ENCODE peak calls at places on chromosomes 16 and 17, in six cellular contexts. G is IMR-90, W is H9, J is PC-9, M is fibroblast of lung, H is PC-3. U is an unnamed sample.

GRCh38 chr17:36085710-36086268 is 4.2 kb downstream of the CCL3 start:
- DNase-seq in G (no peak), W (no peak), J (no peak), M (no peak), H (no peak), U (no peak)

GRCh38 chr16:87463722-87464690 is 28.8 kb downstream of the ZCCHC14 start:
- DNase-seq in G (peak), W (no peak), J (no peak), M (peak), H (peak), U (peak)

GRCh38 chr16:66548068-66548467 is 1.9 kb downstream of the TK2 start:
- DNase-seq in G (no peak), W (no peak), J (no peak), M (no peak), H (no peak), U (no peak)

GRCh38 chr16:58417035-58417434 is 24.8 kb downstream of the GINS3 start:
- DNase-seq in G (no peak), W (no peak), J (no peak), M (no peak), H (no peak), U (no peak)

GRCh38 chr17:77371888-77372443 is 231.2 kb downstream of the SEC14L1 start:
- DNase-seq in G (no peak), W (no peak), J (no peak), M (no peak), H (no peak), U (no peak)

GRCh38 chr17:73639322-73639721 is 4.9 kb downstream of the SDK2 start:
- DNase-seq in G (no peak), W (peak), J (no peak), M (peak), H (no peak), U (no peak)

GRCh38 chr17:81635973-81636504 is 873 bp downstream of the NPLOC4 start:
- DNase-seq in G (peak), W (no peak), J (peak), M (peak), H (peak), U (peak)

GRCh38 chr17:76996741-76997694 is 128.8 kb downstream of the MGAT5B start:
- DNase-seq in G (no peak), W (no peak), J (no peak), M (no peak), H (no peak), U (no peak)

GRCh38 chr17:7897773-7898172 is 9.2 kb downstream of the CHD3 start:
- DNase-seq in G (peak), W (peak), J (no peak), M (peak), H (peak), U (no peak)

GRCh38 chr17:32558997-32559650 is 72.3 kb downstream of the CDK5R1 start:
- DNase-seq in G (no peak), W (no peak), J (no peak), M (no peak), H (no peak), U (no peak)

DNA sequence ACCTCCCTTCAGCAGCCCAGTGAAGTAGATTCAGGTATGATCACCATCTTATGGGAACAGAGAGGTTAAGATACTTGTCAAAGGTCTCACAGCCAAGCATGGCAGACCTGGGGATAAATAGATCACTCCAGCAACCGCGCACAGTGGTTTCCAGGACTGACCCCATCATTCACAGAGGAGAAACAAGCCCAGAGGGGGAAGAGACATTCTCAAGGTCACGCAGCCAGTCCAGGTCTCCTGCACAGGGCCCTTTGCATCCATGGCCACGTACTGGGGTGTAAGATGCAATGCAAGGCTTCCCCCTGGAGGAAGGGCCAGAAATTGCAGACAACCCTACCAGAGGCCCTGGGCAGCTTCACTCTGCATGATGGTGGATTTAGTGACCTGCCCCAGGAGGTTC is 19.9 kb downstream of the TLE7 start:
- DNase-seq in G (no peak), W (peak), J (no peak), M (no peak), H (peak), U (no peak)
- H3K27ac ChIP-seq in G (no peak), W (no peak), J (no peak), M (no peak), H (no peak), U (no peak)

GRCh38 chr17:31497431-31497830 is 106.0 kb downstream of the RAB11FIP4 start:
- DNase-seq in G (no peak), W (no peak), J (no peak), M (no peak), H (no peak), U (no peak)
- H2AFZ ChIP-seq in G (no peak), W (no peak), J (no peak), M (no peak), H (no peak), U (no peak)

GRCh38 chr17:75640556-75641119 is 7.4 kb downstream of the SMIM5 start:
- DNase-seq in G (no peak), W (no peak), J (no peak), M (no peak), H (no peak), U (no peak)
- H3K27ac ChIP-seq in G (no peak), W (no peak), J (no peak), M (no peak), H (no peak), U (no peak)

GRCh38 chr17:38557395-38557794 is 48.4 kb downstream of the SRCIN1 start:
- DNase-seq in G (no peak), W (no peak), J (no peak), M (no peak), H (no peak), U (no peak)
- H2AFZ ChIP-seq in G (peak), W (no peak), J (no peak), M (no peak), H (peak), U (no peak)

GRCh38 chr16:69410285-69410990 is 14.0 kb upstream of the CYB5B start:
- DNase-seq in G (peak), W (no peak), J (peak), M (peak), H (peak), U (peak)
- H3K27ac ChIP-seq in G (peak), W (no peak), J (peak), M (peak), H (peak), U (peak)

GRCh38 chr17:64275016-64275415 is 12.0 kb upstream of the TEX2 start:
- DNase-seq in G (no peak), W (no peak), J (no peak), M (no peak), H (no peak), U (no peak)

GRCh38 chr17:64276961-64277505 is 14.0 kb upstream of the TEX2 start:
- DNase-seq in G (no peak), W (no peak), J (no peak), M (no peak), H (no peak), U (no peak)

GRCh38 chr17:64277831-64278562 is 14.9 kb upstream of the TEX2 start:
- DNase-seq in G (peak), W (no peak), J (no peak), M (no peak), H (no peak), U (no peak)

GRCh38 chr17:64281962-64282752 is 19.1 kb upstream of the TEX2 start:
- DNase-seq in G (peak), W (peak), J (peak), M (peak), H (peak), U (peak)

DNA sequence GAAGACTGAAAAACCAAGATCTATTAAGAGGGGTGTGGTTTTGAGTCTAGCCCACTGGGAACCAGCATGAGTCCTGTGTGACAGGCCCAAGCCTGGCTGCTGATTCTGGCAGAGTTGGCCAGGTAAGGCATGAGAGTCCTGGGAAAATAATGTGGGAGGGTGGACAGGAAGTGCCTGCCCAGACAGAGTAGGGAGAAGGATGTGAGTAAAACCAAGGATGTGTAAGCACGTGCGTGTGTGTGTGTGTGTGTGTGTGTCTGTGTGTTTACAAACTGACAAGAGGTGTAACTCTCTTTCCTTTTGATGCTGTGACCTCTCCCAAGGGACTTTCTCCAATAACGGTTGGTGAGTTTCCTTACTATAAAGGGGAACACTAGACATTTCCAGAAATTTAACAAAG is 15.6 kb upstream of the TEX2 start:
- DNase-seq in G (peak), W (no peak), J (no peak), M (peak), H (peak), U (peak)
- H2AFZ ChIP-seq in G (peak), W (no peak), J (no peak), M (no peak), H (peak), U (peak)